ENCODE peak calls at places on chromosome 16, in ten cellular contexts. D is stimulated activated CD8-positive, alpha-beta memory T cell treated with anti-CD3 and anti-CD28 coated beads, Interleukin-15, amount 100 ng/mL, for 1 hour; M is HCT116; G is NCI-H1105 treated with DMSO at 0.1 percent for 48 hours; K is activated CD8-positive, alpha-beta memory T cell treated with anti-CD3 and anti-CD28 coated beads, Interleukin-2, amount 50 U/mL, for 48 hours; A is GM23248; T is cardiac fibroblast; E is tibial nerve; Z is stimulated activated CD4-positive, alpha-beta T cell treated with anti-CD3 and anti-CD28 coated beads, Interleukin-15, amount 100 ng/mL, for 24 hours; F is psoas muscle. U is an unnamed sample.

GRCh38 chr16:70490261-70490660 is 33.1 kb downstream of the COG4 start:
- DNase-seq in M (no peak), F (peak; percentile 76), T (no peak), K (no peak), A (no peak), E (no peak), Z (no peak), D (no peak), G (no peak), U (no peak)

GRCh38 chr16:82071421-82071820 is 36.4 kb downstream of the HSD17B2 start:
- DNase-seq in E (no peak), D (no peak), A (peak; percentile 13), Z (no peak), K (no peak), G (no peak), T (no peak), M (no peak), F (no peak), U (no peak)

GRCh38 chr16:47375423-47375822 is 85.4 kb downstream of the ITFG1 start:
- DNase-seq in D (no peak), Z (no peak), T (no peak), F (no peak), E (no peak), A (no peak), G (no peak), M (no peak), K (no peak), U (peak; percentile 14)

GRCh38 chr16:76854234-76854633 is 336.8 kb upstream of the MON1B start:
- DNase-seq in K (no peak), T (peak; percentile 7), Z (no peak), E (no peak), D (no peak), M (no peak), F (no peak), A (peak; percentile 0), G (no peak), U (no peak)

GRCh38 chr16:11685844-11686618 is 17.8 kb downstream of the SNN start:
- DNase-seq in Z (no peak), M (no peak), D (no peak), E (no peak), K (no peak), T (no peak), A (peak; percentile 51), G (no peak), F (no peak), U (no peak)

GRCh38 chr16:14608111-14608566 is 21.9 kb downstream of the PARN start:
- DNase-seq in E (no peak), G (no peak), M (no peak), A (no peak), F (no peak), K (no peak), D (no peak), T (no peak), Z (no peak), U (no peak)

GRCh38 chr16:80656731-80657150 is 115.9 kb downstream of the DYNLRB2 start:
- DNase-seq in Z (peak; percentile 50), M (no peak), F (no peak), E (no peak), A (peak; percentile 4), K (no peak), T (no peak), G (no peak), D (no peak), U (no peak)

GRCh38 chr16:57299009-57299718 is 14.7 kb upstream of the PLLP start:
- DNase-seq in K (peak; percentile 66), A (peak; percentile 91), G (peak; percentile 22), Z (peak; percentile 62), E (no peak), T (no peak), D (no peak), M (no peak), F (no peak), U (peak; percentile 50)

GRCh38 chr16:66247516-66248089 is 118.9 kb upstream of the CDH5 start:
- DNase-seq in M (no peak), E (peak; percentile 29), D (no peak), G (peak; percentile 29), T (peak; percentile 89), A (peak; percentile 71), F (peak; percentile 67), Z (no peak), K (no peak), U (no peak)

GRCh38 chr16:9092282-9092962 is 978 bp downstream of the HAPSTR1 start:
- DNase-seq in G (peak; percentile 19), E (peak; percentile 24), A (peak; percentile 62), F (peak; percentile 73), D (no peak), Z (peak; percentile 68), T (no peak), M (no peak), K (peak; percentile 80), U (peak; percentile 48)

GRCh38 chr16:1941924-1942809 is 832 bp downstream of the MSRB1 start:
- DNase-seq in E (no peak), Z (peak; percentile 40), D (no peak), M (no peak), F (no peak), A (peak; percentile 58), G (no peak), T (peak; percentile 40), K (no peak), U (no peak)

GRCh38 chr16:66695935-66696668 is 441 bp downstream of the CMTM4 start:
- DNase-seq in D (no peak), G (peak; percentile 39), E (no peak), A (no peak), K (peak; percentile 59), Z (peak; percentile 5), M (no peak), T (no peak), F (peak; percentile 68), U (peak; percentile 72)

GRCh38 chr16:11100239-11100750 is 155.7 kb downstream of the SOCS1 start:
- DNase-seq in F (peak; percentile 75), K (peak; percentile 85), Z (peak; percentile 84), T (peak; percentile 95), E (peak; percentile 42), D (no peak), G (no peak), M (peak; percentile 23), A (peak; percentile 94), U (peak; percentile 67)

GRCh38 chr16:55488306-55488705 is 9.3 kb downstream of the MMP2 start:
- DNase-seq in D (no peak), M (no peak), F (no peak), Z (no peak), T (no peak), G (no peak), K (no peak), A (peak; percentile 72), E (no peak), U (no peak)

GRCh38 chr16:56841659-56842058 is 23.3 kb upstream of the SLC12A3 start:
- DNase-seq in K (peak; percentile 39), T (no peak), Z (no peak), M (no peak), A (no peak), F (no peak), G (no peak), D (no peak), E (no peak), U (no peak)

GRCh38 chr16:84732674-84733352 is 33.0 kb downstream of the USP10 start:
- DNase-seq in K (no peak), F (no peak), M (no peak), G (no peak), D (no peak), Z (no peak), A (no peak), E (no peak), T (no peak), U (no peak)

GRCh38 chr16:50972899-50973298 is 178.2 kb downstream of the SALL1 start:
- DNase-seq in E (no peak), Z (no peak), M (no peak), K (no peak), D (no peak), T (no peak), G (no peak), F (no peak), A (no peak), U (no peak)

GRCh38 chr16:87603684-87604571 is 1.6 kb downstream of the JPH3 start:
- DNase-seq in F (no peak), Z (peak; percentile 15), G (peak; percentile 36), K (no peak), D (no peak), M (no peak), T (no peak), A (no peak), E (no peak), U (no peak)

GRCh38 chr16:31360296-31360695 is 5.3 kb downstream of the ITGAX start:
- DNase-seq in K (no peak), F (peak; percentile 23), A (no peak), D (no peak), G (no peak), E (no peak), Z (no peak), M (no peak), T (no peak), U (no peak)

GRCh38 chr16:85882181-85882810 is 16.7 kb upstream of the IRF8 start:
- DNase-seq in M (no peak), G (no peak), A (no peak), D (no peak), Z (no peak), F (no peak), E (no peak), T (no peak), K (no peak), U (no peak)

GRCh38 chr16:35485915-35486314 is 2026.5 kb downstream of the TP53TG3F start:
- DNase-seq in E (no peak), F (no peak), G (no peak), T (no peak), Z (no peak), M (no peak), A (no peak), K (no peak), D (no peak), U (no peak)

GRCh38 chr16:13921328-13921727 is 1.4 kb downstream of the ERCC4 start:
- DNase-seq in D (no peak), F (no peak), G (no peak), T (no peak), A (peak; percentile 18), M (no peak), Z (no peak), K (no peak), E (no peak), U (no peak)

GRCh38 chr16:86343111-86343642 is 167.2 kb upstream of the FOXF1 start:
- DNase-seq in G (peak; percentile 33), F (no peak), D (no peak), A (peak; percentile 85), Z (no peak), T (peak; percentile 86), K (no peak), M (no peak), E (no peak), U (no peak)

GRCh38 chr16:71351558-71351901 is 7.0 kb upstream of the CALB2 start:
- DNase-seq in F (no peak), G (no peak), K (peak; percentile 0), E (no peak), M (no peak), D (no peak), T (no peak), Z (no peak), A (no peak), U (no peak)

U was measured in iPS-NIHi11.